ENCODE peak calls at places on chromosome 6, in eight cellular contexts. L is spleen; D is AML-193; I is stimulated activated naive CD8-positive, alpha-beta T cell treated with anti-CD3 and anti-CD28 coated beads, Interleukin-15, amount 100 ng/mL, for 72 hours; G is amygdala; W is GM20000; X is NT2/D1; C is T-helper 2 cell. P is an unnamed sample.

GRCh38 chr6:17429381-17430061 is 36.1 kb downstream of the CAP2 start:
- DNase-seq in C (no peak), I (no peak), G (no peak), X (no peak), W (no peak), L (no peak), D (no peak), P (no peak)

GRCh38 chr6:40054602-40055001 is 120.3 kb upstream of the MOCS1 start:
- DNase-seq in D (no peak), X (no peak), L (no peak), C (no peak), W (no peak), I (no peak), G (no peak), P (no peak)

GRCh38 chr6:148548065-148548748 is 198.6 kb upstream of the UST start:
- DNase-seq in I (no peak), D (no peak), X (no peak), L (no peak), W (no peak), C (no peak), G (no peak), P (no peak)

GRCh38 chr6:130679684-130680083 is 147.5 kb upstream of the SMLR1 start:
- DNase-seq in L (no peak), C (no peak), I (no peak), G (no peak), D (no peak), W (no peak), X (no peak), P (no peak)

GRCh38 chr6:33144373-33144772 is 47.9 kb downstream of the COL11A2 start:
- DNase-seq in G (no peak), W (no peak), X (no peak), I (no peak), L (no peak), C (no peak), D (peak; percentile 87), P (no peak)

GRCh38 chr6:130598021-130598989 is 228.9 kb upstream of the SMLR1 start:
- DNase-seq in C (no peak), W (no peak), D (no peak), G (no peak), X (no peak), L (no peak), I (no peak), P (no peak)

GRCh38 chr6:107711953-107712522 is 112.1 kb downstream of the SCML4 start:
- DNase-seq in W (no peak), I (no peak), C (no peak), L (no peak), D (no peak), X (no peak), G (no peak), P (no peak)

GRCh38 chr6:170188571-170189001 is 102.3 kb downstream of the DLL1 start:
- DNase-seq in W (no peak), D (no peak), X (no peak), L (peak; percentile 68), G (no peak), C (no peak), I (no peak), P (no peak)